ENCODE peak calls at places on chromosomes 4 and X, in four cellular contexts. One of them, this sample, is unnamed.

GRCh38 chr4:187965726-187966125 is 29.8 kb upstream of the ZFP42 start:
- DNase-seq in psoas muscle: no peak
- DNase-seq in omental fat pad: no peak
- DNase-seq in epithelial cell of esophagus: no peak
- DNase-seq in this sample: no peak

GRCh38 chr4:93313207-93313606 is 515.3 kb upstream of the ATOH1 start:
- DNase-seq in psoas muscle: no peak
- DNase-seq in omental fat pad: no peak
- DNase-seq in epithelial cell of esophagus: peak
- DNase-seq in this sample: no peak

GRCh38 chr4:75634281-75634680 is 4.0 kb upstream of the CDKL2 start:
- DNase-seq in psoas muscle: no peak
- DNase-seq in omental fat pad: no peak
- DNase-seq in epithelial cell of esophagus: no peak
- DNase-seq in this sample: no peak

GRCh38 chr4:89109841-89110540 is 1.3 kb upstream of the TIGD2 start:
- DNase-seq in psoas muscle: no peak
- DNase-seq in omental fat pad: no peak
- DNase-seq in epithelial cell of esophagus: no peak
- DNase-seq in this sample: no peak

GRCh38 chrX:36898301-36898700 is 109.9 kb upstream of the FAM47C start:
- DNase-seq in psoas muscle: no peak
- DNase-seq in omental fat pad: no peak
- DNase-seq in epithelial cell of esophagus: peak
- DNase-seq in this sample: no peak

GRCh38 chr4:74039065-74039763 is 725 bp upstream of the CXCL3 start:
- DNase-seq in psoas muscle: no peak
- DNase-seq in omental fat pad: no peak
- DNase-seq in epithelial cell of esophagus: no peak
- DNase-seq in this sample: no peak

GRCh38 chr4:177490769-177491168 is 48.5 kb upstream of the AGA start:
- DNase-seq in psoas muscle: no peak
- DNase-seq in omental fat pad: no peak
- DNase-seq in epithelial cell of esophagus: no peak
- DNase-seq in this sample: no peak

GRCh38 chr4:184953421-184953820 is 64.9 kb upstream of the HELT start:
- DNase-seq in psoas muscle: no peak
- DNase-seq in omental fat pad: no peak
- DNase-seq in epithelial cell of esophagus: no peak
- DNase-seq in this sample: no peak

GRCh38 chr4:99885063-99885664 is 9.1 kb downstream of the LAMTOR3 start:
- DNase-seq in psoas muscle: no peak
- DNase-seq in omental fat pad: no peak
- DNase-seq in epithelial cell of esophagus: peak
- DNase-seq in this sample: no peak

GRCh38 chr4:87387237-87387636 is 3.8 kb downstream of the HSD17B11 start:
- DNase-seq in psoas muscle: no peak
- DNase-seq in omental fat pad: no peak
- DNase-seq in epithelial cell of esophagus: no peak
- DNase-seq in this sample: no peak

GRCh38 chrX:35340451-35340850 is 397.9 kb downstream of the FAM47B start:
- DNase-seq in psoas muscle: no peak
- DNase-seq in omental fat pad: no peak
- DNase-seq in epithelial cell of esophagus: peak
- DNase-seq in this sample: no peak

GRCh38 chrX:154308108-154308946 is 12.7 kb downstream of the TKTL1 start:
- DNase-seq in psoas muscle: peak
- DNase-seq in omental fat pad: peak
- DNase-seq in epithelial cell of esophagus: peak
- DNase-seq in this sample: no peak

GRCh38 chr4:1232661-1233621 is 16.0 kb downstream of the CTBP1 start:
- DNase-seq in psoas muscle: peak
- DNase-seq in omental fat pad: no peak
- DNase-seq in epithelial cell of esophagus: no peak
- DNase-seq in this sample: no peak

GRCh38 chr4:47835489-47835888 is 2.4 kb downstream of the CORIN start:
- DNase-seq in psoas muscle: no peak
- DNase-seq in omental fat pad: no peak
- DNase-seq in epithelial cell of esophagus: no peak
- DNase-seq in this sample: no peak

GRCh38 chrX:131746491-131746968 is 202.7 kb downstream of the OR13H1 start:
- DNase-seq in psoas muscle: peak
- DNase-seq in omental fat pad: peak
- DNase-seq in epithelial cell of esophagus: no peak
- DNase-seq in this sample: peak

GRCh38 chr4:62881210-62881609 is 1528.0 kb downstream of the TECRL start:
- DNase-seq in psoas muscle: no peak
- DNase-seq in omental fat pad: no peak
- DNase-seq in epithelial cell of esophagus: no peak
- DNase-seq in this sample: no peak

GRCh38 chrX:115894087-115894486 is 276.5 kb upstream of the AGTR2 start:
- DNase-seq in psoas muscle: peak
- DNase-seq in omental fat pad: no peak
- DNase-seq in epithelial cell of esophagus: peak
- DNase-seq in this sample: no peak

GRCh38 chr4:185566972-185567749 is 31.9 kb upstream of the PDLIM3 start:
- DNase-seq in psoas muscle: peak
- DNase-seq in omental fat pad: no peak
- DNase-seq in epithelial cell of esophagus: peak
- DNase-seq in this sample: peak

GRCh38 chr4:76532810-76533209 is 97.8 kb downstream of the SHROOM3 start:
- DNase-seq in psoas muscle: no peak
- DNase-seq in omental fat pad: no peak
- DNase-seq in epithelial cell of esophagus: no peak
- DNase-seq in this sample: no peak

GRCh38 chr4:182286035-182286434 is 42.8 kb downstream of the TENM3 start:
- DNase-seq in psoas muscle: no peak
- DNase-seq in omental fat pad: no peak
- DNase-seq in epithelial cell of esophagus: peak
- DNase-seq in this sample: no peak

GRCh38 chr4:30719363-30720020 is 677 bp upstream of the PCDH7 start:
- DNase-seq in psoas muscle: peak
- DNase-seq in omental fat pad: no peak
- DNase-seq in epithelial cell of esophagus: peak
- DNase-seq in this sample: peak

GRCh38 chr4:1594871-1595788 is 89.0 kb downstream of the FAM53A start:
- DNase-seq in psoas muscle: peak
- DNase-seq in omental fat pad: no peak
- DNase-seq in epithelial cell of esophagus: no peak
- DNase-seq in this sample: no peak

GRCh38 chr4:144646523-144647094 is 653 bp downstream of the HHIP start:
- DNase-seq in psoas muscle: no peak
- DNase-seq in omental fat pad: no peak
- DNase-seq in epithelial cell of esophagus: no peak
- DNase-seq in this sample: no peak

GRCh38 chr4:81499840-81500239 is 28.1 kb upstream of the RASGEF1B start:
- DNase-seq in psoas muscle: no peak
- DNase-seq in omental fat pad: no peak
- DNase-seq in epithelial cell of esophagus: no peak
- DNase-seq in this sample: no peak

GRCh38 chr4:156971168-156971601 is 414 bp downstream of the PDGFC start:
- DNase-seq in psoas muscle: peak
- DNase-seq in omental fat pad: no peak
- DNase-seq in epithelial cell of esophagus: no peak
- DNase-seq in this sample: no peak

GRCh38 chr4:184457530-184458249 is 16.7 kb downstream of the IRF2 start:
- DNase-seq in psoas muscle: no peak
- DNase-seq in omental fat pad: no peak
- DNase-seq in epithelial cell of esophagus: no peak
- DNase-seq in this sample: no peak

GRCh38 chr4:108010167-108010566 is 20.5 kb downstream of the HADH start:
- DNase-seq in psoas muscle: no peak
- DNase-seq in omental fat pad: no peak
- DNase-seq in epithelial cell of esophagus: peak
- DNase-seq in this sample: no peak

GRCh38 chr4:119039779-119040178 is 95.9 kb upstream of the MYOZ2 start:
- DNase-seq in psoas muscle: peak
- DNase-seq in omental fat pad: no peak
- DNase-seq in epithelial cell of esophagus: peak
- DNase-seq in this sample: no peak
- TF ChIP-seq CTCF in psoas muscle: peak
- TF ChIP-seq CTCF in omental fat pad: no peak
- TF ChIP-seq CTCF in epithelial cell of esophagus: peak
- TF ChIP-seq CTCF in this sample: no peak

GRCh38 chr4:139839664-139840063 is 174.0 kb downstream of the MGST2 start:
- DNase-seq in psoas muscle: no peak
- DNase-seq in omental fat pad: no peak
- DNase-seq in epithelial cell of esophagus: no peak
- DNase-seq in this sample: no peak

GRCh38 chr4:139844057-139844456 is 178.4 kb downstream of the MGST2 start:
- DNase-seq in psoas muscle: no peak
- DNase-seq in omental fat pad: no peak
- DNase-seq in epithelial cell of esophagus: peak
- DNase-seq in this sample: no peak

GRCh38 chr4:139840773-139841172 is 175.2 kb downstream of the MGST2 start:
- DNase-seq in psoas muscle: no peak
- DNase-seq in omental fat pad: no peak
- DNase-seq in epithelial cell of esophagus: no peak
- DNase-seq in this sample: no peak

GRCh38 chr4:139843643-139844042 is 178.0 kb downstream of the MGST2 start:
- DNase-seq in psoas muscle: no peak
- DNase-seq in omental fat pad: no peak
- DNase-seq in epithelial cell of esophagus: no peak
- DNase-seq in this sample: no peak

DNA sequence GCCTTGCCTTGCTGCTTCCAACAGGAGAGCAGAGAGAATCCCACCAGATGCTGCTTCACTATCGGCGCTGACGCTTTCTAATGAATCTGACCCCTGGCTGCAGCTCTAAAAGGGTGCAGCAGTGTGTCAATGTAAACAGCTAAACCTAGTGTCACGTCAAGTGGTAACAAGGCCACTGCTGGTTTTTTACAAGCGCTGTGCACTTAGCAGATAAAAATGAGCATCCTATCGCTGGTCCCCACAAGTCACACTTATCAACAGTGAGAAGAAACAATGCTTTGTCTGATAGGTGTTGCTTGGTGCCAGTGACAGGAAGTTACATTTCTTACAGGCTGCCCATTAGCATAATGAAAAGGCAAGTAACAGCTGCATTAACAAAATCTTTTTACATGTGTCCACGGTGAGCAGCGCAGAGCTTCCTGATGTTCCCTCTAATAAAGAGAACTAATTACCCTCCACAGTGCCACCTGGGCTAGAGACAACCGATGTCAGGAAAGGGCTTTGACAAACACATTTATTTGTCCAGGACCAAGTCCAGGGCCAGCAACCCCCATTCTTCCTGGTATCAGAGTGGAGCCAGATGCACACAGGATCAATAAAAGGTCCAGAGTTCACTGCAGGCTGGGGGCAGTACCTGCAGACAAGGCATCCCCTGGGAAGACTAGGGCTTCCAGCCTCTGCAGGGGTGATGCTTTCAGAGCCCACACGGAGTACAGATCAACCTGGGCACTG is 176.0 kb downstream of the MGST2 start:
- DNase-seq in psoas muscle: no peak
- DNase-seq in omental fat pad: no peak
- DNase-seq in epithelial cell of esophagus: no peak
- DNase-seq in this sample: no peak
- TF ChIP-seq CTCF in psoas muscle: no peak
- TF ChIP-seq CTCF in omental fat pad: no peak
- TF ChIP-seq CTCF in epithelial cell of esophagus: no peak
- TF ChIP-seq CTCF in this sample: no peak

DNA sequence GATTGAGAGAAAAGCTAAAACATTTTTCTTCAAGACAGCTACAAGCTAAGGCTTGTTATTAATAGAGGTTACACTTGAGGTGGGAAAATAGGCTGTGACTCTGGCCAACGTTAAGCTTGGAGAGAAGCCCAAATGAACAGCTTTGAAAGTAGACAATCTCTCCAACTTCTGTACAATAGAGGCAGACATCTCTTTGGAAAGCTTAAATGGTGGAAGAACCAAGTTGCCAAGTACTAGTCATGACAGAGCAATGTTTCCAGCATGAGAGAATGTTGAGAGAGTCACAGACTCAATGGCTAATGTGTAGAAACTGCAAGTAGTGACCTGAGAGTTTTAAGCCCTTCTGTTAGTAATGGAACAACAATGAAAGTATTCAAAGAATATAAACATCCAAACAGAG is 298.1 kb downstream of the INPP4B start:
- DNase-seq in psoas muscle: no peak
- DNase-seq in omental fat pad: no peak
- DNase-seq in epithelial cell of esophagus: peak
- DNase-seq in this sample: no peak
- TF ChIP-seq CTCF in psoas muscle: no peak
- TF ChIP-seq CTCF in omental fat pad: no peak
- TF ChIP-seq CTCF in epithelial cell of esophagus: no peak
- TF ChIP-seq CTCF in this sample: no peak

DNA sequence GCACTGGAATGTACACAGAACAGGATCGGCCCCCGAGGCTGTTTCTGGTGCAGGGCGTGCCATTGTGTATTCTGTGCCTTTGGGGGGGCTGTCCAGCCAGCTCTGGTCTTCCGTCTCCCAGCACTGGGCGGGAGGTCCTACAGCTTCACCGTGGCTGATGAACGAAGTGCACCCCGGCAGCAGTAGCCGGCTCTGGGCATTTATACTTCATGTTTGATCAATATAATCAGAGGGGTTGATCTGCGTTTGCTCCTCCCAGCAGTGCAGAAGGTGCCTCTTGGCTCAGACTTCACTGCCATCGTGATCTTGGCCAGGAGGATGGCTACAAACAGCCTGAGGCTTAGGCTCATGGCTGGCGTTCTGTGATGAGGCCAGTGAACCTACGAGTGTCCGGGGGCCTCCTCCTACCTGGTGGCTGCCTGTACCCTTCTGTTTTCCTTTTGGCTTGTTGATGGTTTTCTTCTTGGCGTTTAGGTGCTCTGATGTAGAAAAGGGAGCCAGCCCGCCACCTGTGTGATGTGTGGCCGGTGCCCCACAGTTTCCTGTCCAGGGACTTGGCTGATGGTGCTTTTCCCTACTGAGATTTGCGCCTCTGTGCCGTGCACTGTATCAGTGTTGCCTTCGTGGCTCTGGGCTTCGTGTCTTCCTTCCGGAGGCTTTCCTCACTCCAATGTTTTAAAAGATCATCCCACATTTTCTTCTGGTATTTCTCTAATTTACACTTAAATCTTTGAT is 31.2 kb upstream of the HGFAC start:
- DNase-seq in psoas muscle: peak
- DNase-seq in omental fat pad: no peak
- DNase-seq in epithelial cell of esophagus: no peak
- DNase-seq in this sample: no peak
- TF ChIP-seq CTCF in psoas muscle: no peak
- TF ChIP-seq CTCF in omental fat pad: no peak
- TF ChIP-seq CTCF in epithelial cell of esophagus: no peak
- TF ChIP-seq CTCF in this sample: no peak

GRCh38 chrX:110852180-110852579 is 56.6 kb upstream of the CHRDL1 start:
- DNase-seq in psoas muscle: no peak
- DNase-seq in omental fat pad: no peak
- DNase-seq in epithelial cell of esophagus: peak
- DNase-seq in this sample: no peak
- TF ChIP-seq CTCF in psoas muscle: peak
- TF ChIP-seq CTCF in omental fat pad: no peak
- TF ChIP-seq CTCF in epithelial cell of esophagus: peak
- TF ChIP-seq CTCF in this sample: no peak

This sample was measured in coronary artery.